ENCODE peak calls at places on chromosomes 12 and 14, in six cellular contexts. U is heart right ventricle, L is tibial artery, J is aorta, G is Peyer's patch, T is endodermal cell. A is an unnamed sample. For H3K9me3, the result is how much of the 10 kb centered on the place peaks cover.

GRCh38 chr12:45232146-45232731 is 16.3 kb downstream of the ANO6 start:
- DNase-seq in U (no peak), L (no peak), J (no peak), G (no peak), T (no peak), A (no peak)

GRCh38 chr14:97602438-97603117 is 805.4 kb downstream of the VRK1 start:
- DNase-seq in U (peak), L (no peak), J (no peak), G (no peak), T (no peak), A (peak)

GRCh38 chr12:104519190-104519857 is 62.6 kb downstream of the CHST11 start:
- DNase-seq in U (no peak), L (no peak), J (no peak), G (no peak), T (peak), A (peak)

GRCh38 chr14:105197274-105197673 is 16.2 kb upstream of the NUDT14 start:
- DNase-seq in U (peak), L (no peak), J (no peak), G (no peak), T (no peak), A (no peak)

GRCh38 chr12:7884687-7885086 is 12.0 kb upstream of the SLC2A14 start:
- DNase-seq in U (no peak), L (no peak), J (no peak), G (no peak), T (no peak), A (no peak)

GRCh38 chr12:31959701-31960391 is 631 bp downstream of the RESF1 start:
- DNase-seq in U (peak), L (peak), J (peak), G (peak), T (no peak), A (peak)

GRCh38 chr12:64550758-64551157 is 59.5 kb upstream of the RASSF3 start:
- DNase-seq in U (no peak), L (no peak), J (no peak), G (no peak), T (no peak), A (no peak)

GRCh38 chr14:38342803-38343202 is 86.9 kb upstream of the CLEC14A start:
- DNase-seq in U (no peak), L (no peak), J (no peak), G (no peak), T (no peak), A (no peak)

DNA sequence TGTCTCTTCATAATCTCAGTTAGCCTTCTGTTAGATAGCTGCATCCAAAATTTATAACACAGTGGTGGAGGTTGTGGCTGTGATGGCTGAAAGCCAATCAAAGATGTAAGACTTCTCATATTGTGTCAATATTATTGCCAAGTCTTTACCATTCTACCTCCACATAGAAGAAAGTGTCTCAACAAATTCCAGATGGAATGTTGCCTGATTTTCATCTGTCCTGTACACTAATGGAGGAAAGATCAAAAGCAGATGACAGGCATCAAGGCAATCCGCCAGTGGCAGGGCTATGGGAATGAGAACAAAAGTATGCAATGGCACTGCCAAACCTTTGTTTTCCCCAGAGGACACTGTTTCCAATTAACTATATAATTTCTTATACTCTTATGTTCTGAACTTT is 813.2 kb upstream of the NOVA1 start:
- DNase-seq in U (no peak), L (no peak), J (no peak), G (no peak), T (no peak), A (no peak)
- H3K9me3 ChIP-seq in U (under half), L (under half), J (under half), G (under half), T (under half), A (under half)

GRCh38 chr12:133026996-133027395 is 10.3 kb upstream of the ZNF84 start:
- DNase-seq in U (no peak), L (no peak), J (no peak), G (no peak), T (no peak), A (no peak)

GRCh38 chr12:133023566-133023965 is 13.7 kb upstream of the ZNF84 start:
- DNase-seq in U (no peak), L (no peak), J (no peak), G (no peak), T (no peak), A (no peak)
- H3K9me3 ChIP-seq in U (half or more), L (under half), J (under half), G (under half), T (under half), A (under half)

DNA sequence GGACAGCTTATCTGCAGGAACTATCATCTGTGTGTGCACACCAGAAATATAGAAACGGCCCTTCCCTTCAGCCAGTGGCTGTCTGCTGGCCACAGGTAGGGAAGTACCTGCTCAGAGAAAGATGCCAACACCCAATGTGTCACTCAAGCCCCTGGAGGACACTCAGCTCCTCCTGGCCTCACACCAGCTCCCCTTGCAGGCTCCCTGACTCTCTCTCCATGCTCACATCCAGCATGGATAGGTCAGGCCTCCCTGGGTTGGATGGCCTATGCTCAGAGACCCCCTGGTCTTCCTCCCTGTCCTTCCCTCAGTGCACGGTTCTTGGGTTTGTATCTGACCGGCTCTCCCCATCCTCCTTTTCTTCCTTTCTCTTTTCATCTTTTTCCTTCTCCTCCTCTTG is 202.1 kb downstream of the BCL11B start:
- DNase-seq in U (no peak), L (no peak), J (no peak), G (no peak), T (no peak), A (no peak)
- H3K9me3 ChIP-seq in U (under half), L (under half), J (under half), G (under half), T (under half), A (under half)

GRCh38 chr14:106200539-106201310 is 674.3 kb downstream of the TMEM121 start:
- DNase-seq in U (no peak), L (no peak), J (no peak), G (no peak), T (no peak), A (no peak)
- H3K9me3 ChIP-seq in U (under half), L (under half), J (under half), G (under half), T (half or more), A (under half)

DNA sequence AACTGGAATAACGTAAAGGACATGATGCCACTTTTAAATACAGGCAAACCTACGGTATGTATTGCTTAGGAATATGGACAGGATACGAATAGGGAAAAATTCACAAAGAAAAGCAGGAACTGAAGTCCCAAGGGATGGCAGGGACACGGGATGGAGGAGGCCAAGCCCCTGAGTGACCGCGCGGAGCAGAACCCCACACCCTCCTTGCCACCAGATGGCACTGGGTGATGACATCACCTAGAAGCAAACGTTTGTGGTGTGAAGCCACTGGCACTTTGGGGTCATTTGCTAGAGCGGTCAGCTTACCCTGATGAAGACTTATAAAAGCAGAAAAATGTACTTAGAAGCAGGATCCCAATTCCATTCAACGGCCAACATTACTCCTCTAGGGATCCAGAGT is 9.4 kb downstream of the DHX37 start:
- DNase-seq in U (no peak), L (no peak), J (no peak), G (no peak), T (peak), A (no peak)
- H3K9me3 ChIP-seq in U (under half), L (under half), J (under half), G (under half), T (under half), A (under half)

DNA sequence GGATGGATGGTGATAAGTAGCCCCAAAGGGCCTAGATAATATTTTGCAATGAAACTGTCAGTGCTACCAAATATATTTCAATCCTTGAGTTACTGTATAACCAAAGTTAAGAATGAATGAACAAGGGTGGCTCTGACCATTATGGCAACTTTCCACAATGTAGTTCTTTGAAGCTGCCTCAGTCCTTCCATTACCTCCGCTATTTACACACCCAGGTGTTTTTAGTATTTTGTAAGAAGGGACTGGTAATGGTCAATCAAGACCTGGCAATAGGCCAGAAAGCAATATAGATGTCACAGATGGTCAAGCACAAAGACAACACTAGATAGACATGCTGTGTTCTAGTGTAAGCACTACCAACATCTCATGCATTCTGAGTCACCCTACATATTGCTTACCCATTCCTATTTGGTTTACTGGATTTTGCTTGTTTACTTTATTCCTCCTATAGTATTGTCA is 16.3 kb downstream of the DUSP16 start:
- DNase-seq in U (no peak), L (no peak), J (no peak), G (no peak), T (no peak), A (no peak)
- H3K9me3 ChIP-seq in U (under half), L (under half), J (under half), G (under half), T (under half), A (under half)

A was measured in T-helper 17 cell.